ENCODE peak calls at places on chromosomes 1 and 21, in nine cellular contexts. I is GM06990, P is fibroblast of pulmonary artery, B is neural progenitor cell, N is astrocyte of the spinal cord, K is OCI-LY7, G is cardiac muscle cell, V is transverse colon, L is MM.1S. W is an unnamed sample.

GRCh38 chr21:43848771-43849170 is 16.3 kb upstream of the AGPAT3 start:
- DNase-seq in I (no peak), P (no peak), B (no peak), N (no peak), K (no peak), G (no peak), V (no peak), L (no peak), W (no peak)

GRCh38 chr1:234619794-234620247 is 9.8 kb upstream of the IRF2BP2 start:
- DNase-seq in I (no peak), P (no peak), B (no peak), N (no peak), K (no peak), G (no peak), V (no peak), L (no peak), W (no peak)

GRCh38 chr1:31954607-31955283 is 16.6 kb upstream of the PTP4A2 start:
- DNase-seq in I (peak; percentile 47), P (peak; percentile 99), B (peak; percentile 42), N (peak; percentile 96), K (no peak), G (peak; percentile 99), V (peak; percentile 82), L (no peak), W (peak; percentile 86)

GRCh38 chr21:39707316-39707715 is 37.7 kb upstream of the IGSF5 start:
- DNase-seq in I (no peak), P (no peak), B (no peak), N (no peak), K (no peak), G (no peak), V (no peak), L (no peak), W (no peak)

GRCh38 chr1:235101558-235102258 is 26.9 kb downstream of the TOMM20 start:
- DNase-seq in I (no peak), P (no peak), B (no peak), N (no peak), K (no peak), G (no peak), V (no peak), L (no peak), W (no peak)

GRCh38 chr1:37851782-37852210 is 7.6 kb downstream of the MTF1 start:
- DNase-seq in I (no peak), P (peak; percentile 24), B (no peak), N (no peak), K (peak; percentile 13), G (peak; percentile 22), V (no peak), L (no peak), W (no peak)

GRCh38 chr1:13749543-13750307 is 49.7 kb downstream of the PRDM2 start:
- DNase-seq in I (peak; percentile 69), P (peak; percentile 52), B (peak; percentile 82), N (peak; percentile 26), K (peak; percentile 57), G (peak; percentile 61), V (peak; percentile 70), L (peak; percentile 55), W (no peak)

GRCh38 chr1:81801032-81801833 is 499 bp downstream of the ADGRL2 start:
- DNase-seq in I (peak; percentile 34), P (peak; percentile 95), B (peak; percentile 94), N (peak; percentile 92), K (no peak), G (peak; percentile 94), V (peak; percentile 60), L (peak; percentile 70), W (peak; percentile 36)

GRCh38 chr1:97986041-97987005 is 65.5 kb upstream of the DPYD start:
- DNase-seq in I (no peak), P (peak; percentile 17), B (no peak), N (peak; percentile 28), K (no peak), G (peak; percentile 15), V (no peak), L (no peak), W (no peak)

GRCh38 chr1:44881011-44881632 is 38.1 kb upstream of the PTCH2 start:
- DNase-seq in I (no peak), P (peak; percentile 48), B (no peak), N (peak; percentile 89), K (no peak), G (peak; percentile 56), V (no peak), L (no peak), W (peak; percentile 27)

GRCh38 chr21:10466200-10466599 is 55.2 kb upstream of the TPTE start:
- DNase-seq in I (no peak), P (no peak), B (no peak), N (no peak), K (no peak), G (no peak), V (no peak), L (no peak), W (no peak)

GRCh38 chr21:10464975-10465374 is 56.4 kb upstream of the TPTE start:
- DNase-seq in I (no peak), P (no peak), B (no peak), N (no peak), K (no peak), G (no peak), V (no peak), L (no peak), W (no peak)

DNA sequence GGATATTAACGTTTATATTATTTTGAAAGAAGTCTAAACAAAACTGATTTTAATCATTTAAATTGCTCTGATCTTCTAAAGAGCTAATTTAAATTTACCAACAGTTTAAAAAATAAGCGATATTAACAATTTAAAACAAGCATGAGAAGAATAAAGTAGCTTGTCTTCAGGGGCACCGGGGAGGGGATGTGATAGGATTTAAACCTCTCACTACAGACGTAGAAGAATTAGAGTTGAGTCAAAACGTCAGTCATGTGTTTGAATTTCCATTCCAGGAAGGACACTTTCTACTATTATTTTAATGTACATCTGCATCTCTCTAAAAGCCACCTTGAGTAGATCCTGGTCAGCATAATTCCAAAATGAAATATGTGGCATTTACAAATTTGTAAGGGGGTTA is 58.2 kb upstream of the TPTE start:
- DNase-seq in I (no peak), P (no peak), B (no peak), N (no peak), K (no peak), G (no peak), V (no peak), L (no peak), W (no peak)
- H3K4me3 ChIP-seq in I (no peak overlapping the region), P (no peak overlapping the region), B (no peak overlapping the region), N (no peak overlapping the region), K (no peak overlapping the region), G (no peak overlapping the region), V (no peak overlapping the region), L (no peak overlapping the region), W (no peak overlapping the region)

GRCh38 chr1:24560361-24560760 is 4.5 kb downstream of the NCMAP start:
- DNase-seq in I (no peak), P (no peak), B (no peak), N (no peak), K (no peak), G (no peak), V (no peak), L (no peak), W (no peak)

GRCh38 chr1:24557220-24557619 is 1.3 kb downstream of the NCMAP start:
- DNase-seq in I (no peak), P (no peak), B (no peak), N (no peak), K (no peak), G (no peak), V (no peak), L (no peak), W (no peak)

GRCh38 chr1:24558455-24558854 is 2.6 kb downstream of the NCMAP start:
- DNase-seq in I (no peak), P (no peak), B (no peak), N (no peak), K (no peak), G (no peak), V (no peak), L (no peak), W (no peak)

GRCh38 chr1:24557711-24558121 is 1.8 kb downstream of the NCMAP start:
- DNase-seq in I (no peak), P (no peak), B (no peak), N (no peak), K (peak; percentile 60), G (no peak), V (peak; percentile 44), L (peak; percentile 83), W (no peak)

DNA sequence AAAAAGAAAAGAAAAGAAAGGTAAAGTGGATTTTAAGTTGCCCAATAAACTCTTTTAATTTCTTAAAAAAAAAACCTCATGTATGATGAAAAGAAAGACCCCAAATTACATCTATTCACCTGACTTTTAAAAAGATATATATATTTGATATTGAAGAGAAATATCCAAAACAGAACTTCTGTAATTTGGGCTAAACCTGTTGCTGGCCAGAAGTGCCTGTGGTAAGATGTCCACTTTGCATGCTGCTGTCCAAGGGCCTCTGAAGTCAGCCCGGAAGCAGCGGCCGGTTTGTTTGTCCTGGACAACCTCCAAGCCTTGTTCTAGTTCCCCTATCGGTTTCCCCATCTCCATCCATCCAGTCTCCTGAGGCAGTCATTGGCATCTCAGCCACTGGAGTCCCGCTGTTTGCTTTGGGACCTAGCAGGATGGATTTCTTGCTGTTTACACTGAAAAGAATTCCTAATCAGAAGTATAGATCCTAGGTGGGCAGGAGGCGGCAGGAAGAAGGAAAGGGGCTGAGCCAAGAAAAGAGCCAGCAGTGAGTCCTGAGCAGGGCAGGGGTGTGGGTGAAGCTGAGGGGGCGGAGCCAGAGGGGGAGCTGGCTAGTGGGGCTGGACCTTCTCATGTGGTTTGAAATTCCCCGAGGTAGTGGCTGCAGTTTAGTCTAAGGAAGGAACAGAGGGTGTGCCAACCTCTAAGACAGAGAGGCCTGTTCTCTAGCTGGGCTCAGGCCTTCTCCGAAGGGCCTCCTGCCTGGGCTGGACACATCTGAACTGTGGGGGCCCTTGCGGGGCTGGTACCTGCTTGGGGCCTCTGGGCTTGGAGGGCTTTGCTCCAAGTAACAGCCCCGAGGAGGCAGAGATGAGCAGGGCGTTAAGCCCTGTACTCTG is 3.3 kb downstream of the NCMAP start:
- DNase-seq in I (no peak), P (peak; percentile 59), B (peak; percentile 47), N (peak; percentile 82), K (no peak), G (peak; percentile 68), V (peak; percentile 47), L (peak; percentile 22), W (peak; percentile 6)
- TF ChIP-seq CTCF in I (no peak), P (no peak), B (no peak), N (no peak), K (no peak), G (no peak), V (no peak), L (no peak), W (no peak)

DNA sequence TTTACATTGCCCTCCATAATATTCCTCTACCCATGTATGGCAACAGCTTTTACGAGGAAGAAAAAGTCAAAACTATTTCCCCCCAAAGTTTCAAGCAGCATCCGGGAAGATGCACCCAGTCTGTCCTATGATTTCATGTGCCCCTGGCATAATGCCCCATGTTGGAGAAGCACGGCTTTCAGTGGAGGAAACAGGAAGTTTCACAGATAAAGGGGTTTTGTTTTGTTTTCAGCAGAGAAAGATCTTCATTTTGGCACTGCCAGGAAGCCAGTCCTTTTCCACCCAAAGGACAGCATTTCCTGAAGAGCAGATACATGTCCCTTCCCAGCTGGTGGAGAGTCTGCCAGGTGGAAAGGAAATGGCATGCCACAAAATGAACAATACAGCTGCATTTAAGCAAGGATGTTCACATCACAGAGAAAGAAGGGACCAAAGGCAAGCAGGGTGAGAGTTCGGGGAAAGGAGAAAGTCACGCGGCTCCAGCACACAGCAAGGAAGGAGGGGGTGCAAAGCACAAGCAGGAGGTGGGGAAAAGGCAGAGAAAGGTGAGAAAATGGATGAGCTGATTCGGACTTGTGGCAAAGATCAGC is 95.3 kb upstream of the HIVEP3 start:
- DNase-seq in I (no peak), P (peak; percentile 31), B (no peak), N (no peak), K (no peak), G (peak; percentile 56), V (no peak), L (no peak), W (no peak)
- H3K4me3 ChIP-seq in I (no peak overlapping the region), P (no peak overlapping the region), B (no peak overlapping the region), N (no peak overlapping the region), K (no peak overlapping the region), G (no peak overlapping the region), V (no peak overlapping the region), L (no peak overlapping the region), W (no peak overlapping the region)

GRCh38 chr1:33735624-33736023 is 128.3 kb upstream of the HMGB4 start:
- DNase-seq in I (no peak), P (no peak), B (peak; percentile 9), N (peak; percentile 32), K (no peak), G (peak; percentile 10), V (no peak), L (no peak), W (no peak)
- TF ChIP-seq CTCF in I (no peak), P (no peak), B (peak; percentile 43), N (peak; percentile 21), K (peak; percentile 60), G (no peak), V (no peak), L (no peak), W (no peak)